ENCODE peak calls at places on chromosomes 3 and 15, in five cellular contexts. Z is HL-60, Q is fibroblast of mammary gland, A is BJ, N is HCT116. G is an unnamed sample.
A peak's percentile ranks its signal among the peaks of the same experiment; 100 is the strongest.

GRCh38 chr15:50262533-50262932 is 3.0 kb downstream of the HDC start:
- DNase-seq in Q (no peak), A (no peak), N (no peak), Z (no peak), G (no peak)

GRCh38 chr3:48047841-48048456 is 31.7 kb upstream of the MAP4 start:
- DNase-seq in A (no peak), Z (no peak), N (no peak), Q (peak; percentile 24), G (no peak)

GRCh38 chr3:99579246-99579645 is 59.1 kb upstream of the COL8A1 start:
- DNase-seq in Z (no peak), Q (peak; percentile 81), N (no peak), A (peak; percentile 18), G (peak; percentile 29)

GRCh38 chr3:98556164-98557130 is 24.7 kb downstream of the GPR15 start:
- DNase-seq in N (peak; percentile 93), A (no peak), Z (no peak), Q (no peak), G (no peak)

GRCh38 chr3:8909160-8909559 is 54.1 kb downstream of the RAD18 start:
- DNase-seq in A (no peak), Z (no peak), N (no peak), Q (no peak), G (no peak)

GRCh38 chr3:29286841-29287240 is 6.0 kb downstream of the RBMS3 start:
- DNase-seq in N (no peak), Q (peak; percentile 90), A (no peak), Z (no peak), G (peak; percentile 43)

GRCh38 chr15:91694829-91695205 is 158.7 kb upstream of the SLCO3A1 start:
- DNase-seq in Z (no peak), A (no peak), N (no peak), Q (peak; percentile 84), G (peak; percentile 15)

GRCh38 chr3:9949115-9949514 is 3.1 kb downstream of the PRRT3 start:
- DNase-seq in Z (no peak), A (no peak), Q (no peak), N (no peak), G (no peak)

GRCh38 chr3:136783708-136784191 is 31.6 kb upstream of the STAG1 start:
- DNase-seq in A (no peak), Z (no peak), N (no peak), Q (peak; percentile 8), G (no peak)

GRCh38 chr3:55402886-55403605 is 84.1 kb downstream of the WNT5A start:
- DNase-seq in N (no peak), Z (no peak), A (no peak), Q (peak; percentile 70), G (no peak)

GRCh38 chr3:143170676-143171075 is 51.1 kb downstream of the CHST2 start:
- DNase-seq in Z (no peak), A (no peak), N (no peak), Q (peak; percentile 56), G (no peak)

GRCh38 chr3:86961297-86961696 is 29.7 kb downstream of the VGLL3 start:
- DNase-seq in Q (no peak), N (no peak), A (no peak), Z (no peak), G (no peak)

GRCh38 chr3:81554348-81554747 is 207.1 kb downstream of the GBE1 start:
- DNase-seq in Z (no peak), A (peak; percentile 88), Q (peak; percentile 28), N (no peak), G (peak; percentile 20)

GRCh38 chr3:103025880-103026279 is 591.1 kb downstream of the ZPLD1 start:
- DNase-seq in Q (no peak), Z (no peak), N (no peak), A (no peak), G (no peak)

GRCh38 chr3:69306239-69307185 is 79.4 kb downstream of the FRMD4B start:
- DNase-seq in Q (peak; percentile 96), Z (peak; percentile 63), N (peak; percentile 59), A (peak; percentile 54), G (peak; percentile 67)

GRCh38 chr3:154615451-154615850 is 185.5 kb upstream of the GPR149 start:
- DNase-seq in Z (no peak), A (no peak), Q (no peak), N (no peak), G (no peak)

GRCh38 chr15:78977591-78978347 is 32.9 kb upstream of the CTSH start:
- DNase-seq in A (no peak), Q (no peak), Z (no peak), N (no peak), G (no peak)

GRCh38 chr15:78977091-78977571 is 32.3 kb upstream of the CTSH start:
- DNase-seq in A (no peak), Z (no peak), Q (no peak), N (no peak), G (no peak)

GRCh38 chr15:78981532-78982313 is 36.9 kb upstream of the CTSH start:
- DNase-seq in Z (no peak), N (no peak), Q (no peak), A (no peak), G (no peak)

GRCh38 chr15:78978601-78979179 is 33.8 kb upstream of the CTSH start:
- DNase-seq in Q (no peak), Z (no peak), A (no peak), N (no peak), G (no peak)

GRCh38 chr15:78979456-78980320 is 34.8 kb upstream of the CTSH start:
- DNase-seq in Q (peak; percentile 88), Z (no peak), A (no peak), N (peak; percentile 81), G (peak; percentile 37)
- H3K4me3 ChIP-seq in Q (no peak overlapping the region), Z (no peak overlapping the region), A (no peak overlapping the region), N (no peak overlapping the region), G (no peak overlapping the region)

GRCh38 chr3:194109192-194109863 is 26.6 kb upstream of the HES1 start:
- DNase-seq in A (no peak), Q (no peak), Z (no peak), N (no peak), G (no peak)

GRCh38 chr3:194110483-194110882 is 25.5 kb upstream of the HES1 start:
- DNase-seq in A (no peak), Q (no peak), Z (no peak), N (no peak), G (no peak)

GRCh38 chr3:194114123-194114522 is 21.8 kb upstream of the HES1 start:
- DNase-seq in Z (no peak), N (no peak), A (no peak), Q (no peak), G (no peak)

GRCh38 chr3:194111336-194111735 is 24.6 kb upstream of the HES1 start:
- DNase-seq in Z (no peak), N (no peak), Q (no peak), A (no peak), G (no peak)

DNA sequence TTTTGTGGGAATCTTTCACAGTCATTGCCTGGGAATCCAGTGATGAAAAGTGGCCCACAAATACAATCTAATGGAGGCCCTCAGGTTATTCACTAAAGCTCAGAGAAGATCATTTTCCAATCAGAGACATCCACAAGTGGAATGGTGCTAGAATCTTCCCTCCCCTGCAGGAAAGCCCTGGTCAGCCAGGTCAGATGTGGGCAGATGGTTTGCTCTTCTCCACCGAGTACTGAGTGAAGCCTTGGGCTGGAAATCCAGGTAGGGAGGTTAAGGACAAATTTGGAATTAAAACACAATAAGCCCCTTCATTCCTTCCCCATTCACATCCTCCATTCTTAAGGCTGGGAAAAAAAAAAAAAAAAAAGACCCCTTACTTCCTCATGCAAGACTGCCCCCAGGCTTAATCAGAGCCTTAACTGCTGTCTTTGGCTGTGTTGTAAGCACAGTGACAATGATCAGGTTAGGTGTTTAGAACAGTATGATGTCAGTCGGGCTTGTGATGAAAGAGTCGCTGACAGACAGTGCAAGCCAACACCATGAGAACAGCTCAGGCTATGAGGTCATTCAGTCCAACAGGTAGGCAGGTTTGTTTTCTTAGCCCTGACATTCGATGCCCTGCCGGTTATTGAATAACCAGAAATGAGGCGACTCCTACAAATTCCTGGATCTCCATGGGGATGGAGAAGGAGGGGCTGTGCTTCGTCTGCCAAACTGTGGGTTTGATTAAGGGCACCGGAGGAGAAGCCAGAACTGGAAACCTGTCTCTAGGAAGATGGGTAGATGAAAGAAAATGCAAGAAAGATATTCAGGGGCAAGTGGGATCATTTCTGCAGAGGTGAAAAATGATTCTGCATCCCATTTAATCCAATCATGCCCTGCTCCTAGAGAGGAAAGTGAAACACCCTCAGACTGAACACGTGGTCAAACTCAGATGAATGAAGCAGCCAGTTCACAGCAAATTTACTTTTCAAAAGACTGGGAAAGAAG is 23.5 kb upstream of the HES1 start:
- DNase-seq in Q (no peak), Z (no peak), N (no peak), A (no peak), G (no peak)
- H3K4me3 ChIP-seq in Q (no peak overlapping the region), Z (no peak overlapping the region), N (peak overlapping the region; percentile 18), A (no peak overlapping the region), G (no peak overlapping the region)

DNA sequence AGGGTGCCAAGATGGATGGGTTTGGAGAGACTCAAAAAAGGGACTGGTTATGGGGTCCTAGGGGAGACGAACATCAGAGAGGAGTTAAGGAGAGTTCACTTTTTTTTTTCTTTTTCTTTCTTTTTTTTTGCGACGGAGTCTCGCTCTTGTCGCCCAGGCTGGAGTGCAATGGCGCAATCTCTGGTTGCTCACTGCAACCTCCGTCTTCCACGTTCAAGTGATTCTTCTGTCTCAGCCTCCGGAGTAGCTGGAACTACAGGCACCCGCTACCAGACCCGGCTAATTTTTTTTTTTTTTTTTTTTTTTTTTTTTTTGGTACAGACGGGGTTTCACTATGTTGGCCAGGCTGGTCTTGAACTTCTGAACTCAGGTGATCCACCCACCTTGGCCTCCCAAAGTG is 1.2 kb downstream of the SPINT1 start:
- DNase-seq in Z (no peak), A (no peak), N (no peak), Q (no peak), G (no peak)
- H3K4me3 ChIP-seq in Z (peak overlapping the region; percentile 45), A (no peak overlapping the region), N (peak overlapping the region; percentile 95), Q (no peak overlapping the region), G (peak overlapping the region; percentile 39)

GRCh38 chr3:186217820-186218164 is 108.9 kb upstream of the ETV5 start:
- DNase-seq in Z (no peak), A (no peak), Q (no peak), N (no peak), G (no peak)

GRCh38 chr3:186218423-186218822 is 109.5 kb upstream of the ETV5 start:
- DNase-seq in N (no peak), Q (no peak), Z (no peak), A (no peak), G (no peak)

GRCh38 chr3:186219211-186219638 is 110.3 kb upstream of the ETV5 start:
- DNase-seq in Q (no peak), N (no peak), Z (no peak), A (no peak), G (no peak)

GRCh38 chr3:186214670-186215069 is 105.8 kb upstream of the ETV5 start:
- DNase-seq in Q (peak; percentile 40), A (no peak), N (no peak), Z (no peak), G (no peak)

DNA sequence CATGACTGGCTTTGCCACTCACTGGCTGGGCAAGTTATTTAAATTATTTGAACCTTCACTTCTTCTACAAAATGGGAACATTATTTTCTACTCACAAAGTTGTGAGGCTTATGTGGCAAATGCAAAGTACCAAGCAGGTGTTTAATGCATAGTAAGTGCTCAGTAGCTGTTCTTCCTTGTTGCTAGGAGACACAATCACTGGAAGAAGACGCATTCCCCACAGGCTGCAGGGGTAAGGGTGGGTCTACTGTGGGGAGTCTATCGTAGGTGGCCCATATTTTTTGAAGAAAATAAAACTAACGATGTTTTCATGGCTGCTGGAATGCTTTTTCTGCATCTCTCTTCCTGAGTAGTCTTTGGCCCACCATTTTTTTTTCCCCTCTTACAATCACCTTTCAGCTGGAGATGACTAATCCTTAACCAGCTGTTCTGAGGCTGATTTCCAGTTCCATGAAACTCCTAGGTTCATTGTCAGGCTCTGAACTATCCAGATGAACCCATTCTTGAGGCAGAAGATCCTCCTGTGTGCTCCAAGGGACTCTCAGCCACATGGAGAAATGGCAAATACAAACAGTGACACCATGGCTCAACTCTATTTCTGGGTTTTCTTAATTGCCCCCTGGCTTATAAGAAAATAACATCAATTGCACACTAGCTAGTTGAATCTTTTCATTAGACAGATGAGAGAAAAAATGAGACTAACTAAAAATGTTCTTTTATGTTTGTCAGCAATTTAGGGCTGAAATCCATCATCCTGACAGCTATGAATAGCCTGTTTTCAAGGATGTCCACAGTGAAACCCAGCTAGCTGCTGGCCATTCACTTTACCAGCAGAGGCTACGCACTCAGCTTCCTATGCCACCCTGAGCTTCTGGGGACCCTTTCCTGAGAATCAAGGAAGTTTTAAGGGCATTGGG is 108.3 kb upstream of the ETV5 start:
- DNase-seq in A (no peak), Z (no peak), Q (peak; percentile 14), N (no peak), G (no peak)
- H3K4me3 ChIP-seq in A (no peak overlapping the region), Z (no peak overlapping the region), Q (no peak overlapping the region), N (no peak overlapping the region), G (no peak overlapping the region)